ENCODE peak calls at places on chromosomes 11 and 22, in four cellular contexts. D, V, P and Q are unnamed samples. For H3K4me1, the result is how much of the 10 kb centered on the place peaks cover.

GRCh38 chr11:47350315-47350714 is 2.2 kb downstream of the MYBPC3 start:
- DNase-seq in V (no peak), P (no peak), D (no peak), Q (no peak)

GRCh38 chr11:82523141-82523540 is 210.5 kb downstream of the FAM181B start:
- DNase-seq in V (peak), D (no peak), P (peak), Q (no peak)

GRCh38 chr11:91625495-91625894 is 599.1 kb upstream of the FAT3 start:
- DNase-seq in D (no peak), P (no peak), V (no peak), Q (no peak)

GRCh38 chr11:19989191-19989590 is 171.1 kb downstream of the DBX1 start:
- DNase-seq in V (no peak), D (no peak), P (no peak), Q (no peak)

GRCh38 chr22:46159777-46160176 is 9.5 kb downstream of the PPARA start:
- DNase-seq in D (no peak), P (no peak), V (no peak), Q (no peak)

GRCh38 chr22:44601189-44601588 is 100.8 kb upstream of the PRR5 start:
- DNase-seq in P (no peak), D (no peak), V (no peak), Q (no peak)

GRCh38 chr11:43962383-43962969 is 20.0 kb downstream of the C11orf96 start:
- DNase-seq in P (no peak), V (no peak), D (no peak), Q (no peak)

GRCh38 chr11:3165152-3165705 is at the start of gene OSBPL5:
- DNase-seq in D (peak), V (peak), P (peak), Q (peak)

GRCh38 chr11:45805305-45806071 is 539 bp downstream of the SLC35C1 start:
- DNase-seq in V (no peak), D (peak), P (peak), Q (peak)

GRCh38 chr22:34105461-34106062 is 185.3 kb upstream of the LARGE1 start:
- DNase-seq in P (peak), D (peak), V (peak), Q (peak)

GRCh38 chr22:49749885-49750510 is 77.7 kb downstream of the BRD1 start:
- DNase-seq in P (no peak), V (no peak), D (no peak), Q (no peak)

GRCh38 chr11:131591051-131591461 is 220.6 kb downstream of the NTM start:
- DNase-seq in V (no peak), D (no peak), P (peak), Q (no peak)

GRCh38 chr11:128814856-128815705 is 52.0 kb downstream of the KCNJ1 start:
- DNase-seq in P (peak), D (no peak), V (peak), Q (no peak)

GRCh38 chr11:29272019-29272654 is 744.7 kb downstream of the KCNA4 start:
- DNase-seq in P (no peak), D (peak), V (no peak), Q (no peak)

GRCh38 chr11:34570584-34570983 is 50.3 kb upstream of the EHF start:
- DNase-seq in D (no peak), P (no peak), V (no peak), Q (no peak)

GRCh38 chr11:130819561-130819960 is 96.7 kb downstream of the SNX19 start:
- DNase-seq in P (no peak), V (no peak), D (no peak), Q (no peak)

GRCh38 chr11:117552626-117553025 is 225.0 kb downstream of the CEP164 start:
- DNase-seq in V (no peak), D (no peak), P (no peak), Q (peak)

GRCh38 chr22:44396021-44396726 is 83.4 kb upstream of the SHISAL1 start:
- DNase-seq in P (peak), V (no peak), D (no peak), Q (no peak)

GRCh38 chr11:18368236-18368635 is 26.1 kb upstream of the LDHA start:
- DNase-seq in D (no peak), P (no peak), V (no peak), Q (no peak)

GRCh38 chr22:29932121-29932520 is 49.1 kb downstream of the MTMR3 start:
- DNase-seq in V (no peak), P (no peak), D (no peak), Q (no peak)

GRCh38 chr11:33034983-33035382 is 4.4 kb upstream of the TCP11L1 start:
- DNase-seq in V (no peak), D (no peak), P (no peak), Q (no peak)

GRCh38 chr11:64121637-64122410 is 44.1 kb downstream of the MACROD1 start:
- DNase-seq in V (no peak), P (peak), D (no peak), Q (no peak)

GRCh38 chr11:18108254-18108653 is 2.4 kb upstream of the SAAL1 start:
- DNase-seq in P (no peak), D (no peak), V (no peak), Q (no peak)

GRCh38 chr22:20972014-20972797 is 5.2 kb downstream of the AIFM3 start:
- DNase-seq in D (no peak), P (no peak), V (no peak), Q (no peak)

GRCh38 chr11:122523841-122524531 is 131.5 kb upstream of the UBASH3B start:
- DNase-seq in D (no peak), P (peak), V (no peak), Q (no peak)

GRCh38 chr22:21952586-21953571 is at the start of gene PPM1F:
- DNase-seq in D (peak), V (peak), P (peak), Q (peak)

GRCh38 chr22:19001204-19001603 is 65.1 kb upstream of the PRODH start:
- DNase-seq in D (no peak), V (no peak), P (no peak), Q (no peak)

GRCh38 chr11:1529286-1529685 is 42.7 kb upstream of the MOB2 start:
- DNase-seq in V (no peak), P (no peak), D (no peak), Q (no peak)

GRCh38 chr11:94325681-94326080 is 21.3 kb downstream of the IZUMO1R start:
- DNase-seq in D (peak), P (peak), V (no peak), Q (no peak)

GRCh38 chr11:66855574-66856495 is 1.0 kb upstream of the LRFN4 start:
- DNase-seq in P (peak), D (peak), V (peak), Q (peak)

GRCh38 chr22:50102946-50103345 is 13.1 kb downstream of the MOV10L1 start:
- DNase-seq in V (no peak), D (peak), P (no peak), Q (peak)

GRCh38 chr22:25027552-25027951 is 75.0 kb downstream of the KIAA1671 start:
- DNase-seq in D (no peak), V (no peak), P (no peak), Q (no peak)

GRCh38 chr22:38802671-38803121 is 8.8 kb upstream of the DNAL4 start:
- DNase-seq in P (peak), D (peak), V (peak), Q (no peak)

GRCh38 chr11:2510626-2511402 is 66.0 kb downstream of the KCNQ1 start:
- DNase-seq in V (no peak), P (no peak), D (no peak), Q (peak)

DNA sequence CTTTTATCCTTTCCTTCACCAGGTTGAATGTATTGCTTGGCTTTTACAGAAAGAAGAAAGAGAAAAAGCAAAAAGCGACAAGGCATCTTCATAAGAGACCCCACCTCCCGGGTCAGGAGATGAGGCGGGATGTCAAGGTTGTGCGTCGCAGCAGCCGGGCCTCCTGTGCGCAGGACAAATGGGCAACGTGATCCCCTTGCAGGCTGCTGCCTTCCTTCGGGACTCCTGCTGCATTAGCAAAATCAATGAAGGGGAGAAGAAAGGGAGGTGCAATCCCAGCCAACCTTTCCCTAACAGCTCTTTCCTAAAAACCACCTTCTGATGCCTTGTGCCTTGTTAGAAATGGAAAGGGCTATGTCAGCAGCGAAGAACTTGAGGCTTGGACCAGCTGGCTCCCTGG is 43.3 kb downstream of the GALNT18 start:
- DNase-seq in V (no peak), P (peak), D (no peak), Q (no peak)
- H3K4me1 ChIP-seq in V (under half), P (under half), D (under half), Q (under half)

DNA sequence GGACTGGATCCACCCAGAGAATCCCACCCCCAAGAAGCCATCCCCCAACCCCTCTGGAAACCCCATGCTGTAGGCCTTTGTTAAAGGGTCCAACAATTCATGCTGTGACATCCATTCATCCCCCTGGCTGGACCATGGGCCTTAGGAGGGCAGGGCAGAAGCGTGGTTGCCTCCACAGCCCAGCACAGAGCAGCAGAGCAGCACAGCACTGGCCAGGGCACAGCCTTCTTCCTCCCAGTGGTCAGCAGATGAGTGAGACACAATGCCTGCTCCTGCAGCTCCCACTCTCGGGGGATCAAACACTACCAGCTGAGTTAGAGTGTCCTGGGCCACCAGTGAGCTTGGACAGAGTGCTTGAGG is 84.5 kb upstream of the LINC01488 start:
- DNase-seq in V (no peak), P (no peak), D (no peak), Q (no peak)
- H3K27ac ChIP-seq in V (no peak), P (no peak), D (no peak), Q (no peak)

GRCh38 chr11:61833926-61834277 is 5.8 kb downstream of the FADS2 start:
- DNase-seq in P (peak), V (no peak), D (no peak), Q (no peak)

GRCh38 chr11:61835663-61836024 is 7.5 kb downstream of the FADS2 start:
- DNase-seq in P (no peak), D (no peak), V (no peak), Q (peak)

GRCh38 chr11:61833478-61833877 is 5.4 kb downstream of the FADS2 start:
- DNase-seq in V (no peak), P (no peak), D (no peak), Q (no peak)

GRCh38 chr11:61832758-61833157 is 4.7 kb downstream of the FADS2 start:
- DNase-seq in P (no peak), D (no peak), V (no peak), Q (no peak)

DNA sequence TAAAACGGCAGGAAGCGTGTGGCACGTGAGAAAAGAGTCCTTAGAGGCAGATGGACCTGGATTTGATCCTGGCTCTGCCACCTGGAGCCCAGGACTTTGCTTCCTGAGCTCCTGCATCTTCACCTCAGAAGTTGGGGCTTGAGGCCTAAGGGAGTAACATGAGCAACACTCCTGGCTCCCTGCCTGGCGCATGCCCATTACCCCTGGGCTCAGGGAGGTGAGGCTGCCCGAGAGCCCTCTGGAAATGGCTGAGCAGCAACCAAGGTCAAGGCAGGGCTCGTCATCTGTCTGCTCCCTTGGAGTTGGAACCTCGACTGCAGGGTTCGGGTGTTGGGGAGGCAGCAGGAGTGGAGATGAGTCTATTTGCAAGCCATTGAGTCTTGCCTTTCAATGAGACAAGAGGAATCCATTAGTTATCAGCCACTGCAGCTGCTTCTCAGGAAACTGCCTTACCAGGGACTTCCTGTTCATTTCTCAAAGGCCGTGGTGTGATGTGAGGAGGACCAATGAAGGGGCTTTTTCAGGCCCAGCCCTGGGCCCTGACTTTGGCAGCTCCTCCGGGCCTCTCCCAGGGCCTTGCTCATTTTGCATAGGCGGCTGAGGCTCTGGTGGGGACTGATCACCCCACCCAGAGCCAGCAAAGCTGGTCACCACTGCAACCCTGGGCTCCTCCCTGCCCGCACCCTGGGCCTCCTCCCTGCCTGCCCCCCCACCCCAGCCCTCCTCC is 6.3 kb downstream of the FADS2 start:
- DNase-seq in V (peak), D (no peak), P (peak), Q (peak)
- H3K4me1 ChIP-seq in V (under half), D (half or more), P (under half), Q (under half)

GRCh38 chr11:57502376-57502775 is 13.1 kb downstream of the SLC43A1 start:
- DNase-seq in P (no peak), D (no peak), V (no peak), Q (no peak)
- H3K27ac ChIP-seq in P (no peak), D (no peak), V (no peak), Q (peak)

GRCh38 chr11:69050592-69051380 is 2.1 kb downstream of the TPCN2 start:
- DNase-seq in P (no peak), V (no peak), D (no peak), Q (no peak)

GRCh38 chr11:69053546-69054396 is 5.0 kb downstream of the TPCN2 start:
- DNase-seq in V (no peak), D (no peak), P (no peak), Q (peak)

GRCh38 chr11:69053169-69053477 is 4.4 kb downstream of the TPCN2 start:
- DNase-seq in V (no peak), D (no peak), P (no peak), Q (no peak)

GRCh38 chr11:69051381-69052342 is 2.9 kb downstream of the TPCN2 start:
- DNase-seq in D (no peak), P (no peak), V (no peak), Q (no peak)

DNA sequence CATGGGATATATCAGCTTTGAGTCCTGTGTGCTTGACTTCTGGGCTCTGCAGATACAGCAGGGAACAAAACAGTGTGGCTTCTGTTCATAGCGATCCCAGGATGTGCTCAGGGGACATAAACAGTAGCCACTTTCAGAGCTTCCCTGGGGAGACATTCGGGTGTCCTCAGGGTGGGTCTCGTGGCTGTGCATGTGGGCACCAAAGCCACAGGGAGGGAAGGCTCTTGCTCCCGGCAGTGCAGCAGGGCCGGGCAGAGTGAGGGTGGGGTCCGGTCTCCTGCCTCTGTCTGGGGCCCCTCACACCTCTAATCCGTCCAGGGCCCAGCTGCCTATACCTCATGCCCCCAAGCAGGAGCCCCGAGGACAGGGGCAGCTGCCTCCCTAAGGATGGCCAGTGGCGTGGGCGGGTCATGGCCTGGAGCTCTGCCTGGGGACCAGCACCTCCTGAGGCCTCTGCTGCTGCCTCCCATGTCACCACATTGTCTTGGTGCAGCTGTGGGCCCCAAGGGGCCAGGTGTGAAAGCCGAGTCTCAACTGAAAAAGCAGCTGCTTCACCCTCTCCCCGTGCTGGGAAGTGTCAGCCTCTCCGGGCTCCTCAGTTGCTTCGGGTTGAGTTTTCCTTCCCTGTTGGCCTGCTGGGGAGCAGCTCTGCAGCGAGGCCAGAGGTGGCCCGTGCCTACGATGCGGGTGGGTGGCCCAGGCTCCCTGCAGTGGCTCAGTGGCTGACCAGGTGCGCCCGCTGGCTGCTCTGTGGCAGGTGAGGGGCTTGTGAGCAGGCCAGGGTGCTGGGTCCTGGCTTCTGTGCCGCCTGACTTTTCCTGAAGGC is 3.8 kb downstream of the TPCN2 start:
- DNase-seq in D (no peak), P (no peak), V (no peak), Q (no peak)
- H3K4me1 ChIP-seq in D (under half), P (under half), V (under half), Q (under half)

DNA sequence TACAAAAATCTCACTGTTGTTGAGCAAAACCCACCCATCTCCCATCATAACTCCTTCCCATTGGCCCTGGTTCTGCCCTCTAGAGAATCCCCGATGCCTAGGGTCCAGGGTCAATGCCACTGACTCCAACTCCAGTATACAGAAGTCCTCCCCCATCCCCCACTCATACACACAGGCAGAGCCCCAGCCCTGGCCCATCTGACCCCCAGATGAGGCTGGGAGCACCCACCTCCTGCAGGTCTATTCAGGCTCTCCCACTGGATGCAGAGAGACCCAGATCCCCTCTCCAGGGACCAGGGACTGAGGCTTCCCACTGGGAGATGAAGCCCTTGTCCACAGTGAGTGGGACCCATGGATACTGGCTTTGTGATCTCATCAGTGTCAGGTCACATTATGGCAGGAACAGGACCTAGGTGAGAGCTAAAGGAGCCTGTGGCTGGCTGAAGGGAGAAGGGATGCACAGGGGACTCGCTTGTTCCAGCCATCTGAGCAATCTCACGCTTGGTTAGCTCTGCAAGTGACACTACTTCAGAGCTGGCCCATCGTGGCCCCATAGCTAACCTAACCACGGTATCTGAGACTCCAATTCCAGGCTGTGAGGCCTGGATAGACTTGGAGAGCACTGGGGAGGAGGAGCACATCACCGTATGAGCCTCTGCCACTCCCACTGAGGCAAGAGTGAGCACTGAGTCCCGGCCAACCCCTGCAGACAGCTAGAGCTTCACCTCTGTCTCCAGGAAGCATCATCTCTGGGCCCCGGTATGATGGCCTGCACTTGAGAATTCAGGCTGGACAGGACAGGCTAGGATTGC is 35.7 kb downstream of the TRIM29 start:
- DNase-seq in D (no peak), V (no peak), P (no peak), Q (peak)
- H3K27ac ChIP-seq in D (no peak), V (no peak), P (no peak), Q (no peak)

GRCh38 chr11:86765146-86765663 is 35.1 kb upstream of the PRSS23 start:
- DNase-seq in P (no peak), D (no peak), V (no peak), Q (no peak)
- H3K4me1 ChIP-seq in P (under half), D (under half), V (under half), Q (under half)